ENCODE peak calls at places on chromosomes 12 and 14, in eight cellular contexts. E is activated T-helper 1 cell treated with anti-CD3 and anti-CD28 coated beads, Interleukin-12 subunit alpha, Interleukin-12 subunit beta, Interleukin-2, Interleukin-4 antibody, amounts not matched to agents 30 ng/mL and 10 ng/mL and 1 ng/mL, durations not matched to agents 14 hours and 24 hours and 36 hours; C is Calu3; W is endothelial cell; F is AG04450; U is lung microvascular endothelial cell; X is activated CD4-positive, CD25-positive, alpha-beta regulatory T cell treated with anti-CD3 and anti-CD28 coated beads, Interleukin-2, amount 50 U/mL, for 16 hours; V is HFF-Myc. N is an unnamed sample.

GRCh38 chr12:11953523-11953922 is 117.2 kb upstream of the BCL2L14 start:
- DNase-seq in U (no peak), W (no peak), E (no peak), C (no peak), X (no peak), F (no peak), V (no peak), N (no peak)

GRCh38 chr12:77521458-77522115 is 309.1 kb upstream of the NAV3 start:
- DNase-seq in U (no peak), W (no peak), E (no peak), V (peak; percentile 14), X (no peak), F (no peak), C (no peak), N (no peak)

GRCh38 chr14:54177009-54177408 is 219.8 kb upstream of the CDKN3 start:
- DNase-seq in E (no peak), C (no peak), W (no peak), X (no peak), U (peak; percentile 91), F (no peak), V (no peak), N (no peak)

GRCh38 chr12:71195338-71195896 is 37.6 kb upstream of the TSPAN8 start:
- DNase-seq in U (no peak), X (no peak), F (no peak), C (peak; percentile 26), V (no peak), W (no peak), E (no peak), N (no peak)

GRCh38 chr14:48325486-48325885 is 650.1 kb upstream of the MDGA2 start:
- DNase-seq in E (no peak), V (no peak), X (no peak), F (no peak), C (no peak), W (no peak), U (no peak), N (no peak)

GRCh38 chr14:93114068-93114710 is 1.5 kb downstream of the ITPK1 start:
- DNase-seq in E (no peak), X (no peak), W (no peak), F (no peak), C (no peak), V (no peak), U (peak; percentile 23), N (no peak)

GRCh38 chr14:73850940-73851339 is 691 bp upstream of the PTGR2 start:
- DNase-seq in U (no peak), W (no peak), E (no peak), X (no peak), V (no peak), F (no peak), C (peak; percentile 10), N (no peak)

GRCh38 chr12:19181666-19182426 is 52.3 kb downstream of the PLEKHA5 start:
- DNase-seq in W (no peak), C (no peak), E (no peak), X (no peak), V (no peak), U (peak; percentile 16), F (no peak), N (no peak)

GRCh38 chr14:21054123-21054767 is 3.4 kb upstream of the RNASE8 start:
- DNase-seq in X (no peak), C (peak; percentile 59), U (no peak), F (no peak), W (no peak), V (no peak), E (no peak), N (no peak)

GRCh38 chr12:48037267-48037915 is 33.1 kb upstream of the COL2A1 start:
- DNase-seq in C (no peak), E (no peak), U (no peak), F (peak; percentile 18), W (peak; percentile 67), V (peak; percentile 12), X (no peak), N (no peak)

GRCh38 chr12:9662488-9662887 is 7.0 kb upstream of the CLEC2D start:
- DNase-seq in X (no peak), E (no peak), C (no peak), U (no peak), F (no peak), W (no peak), V (no peak), N (no peak)

GRCh38 chr12:120388711-120389431 is 19.9 kb upstream of the MSI1 start:
- DNase-seq in F (no peak), X (no peak), C (no peak), W (no peak), V (no peak), E (no peak), U (no peak), N (no peak)

GRCh38 chr12:75945581-75945980 is 86.0 kb downstream of the PHLDA1 start:
- DNase-seq in E (no peak), W (no peak), V (no peak), F (no peak), X (no peak), C (no peak), U (no peak), N (no peak)

GRCh38 chr12:68833508-68833907 is 25.5 kb downstream of the MDM2 start:
- DNase-seq in E (no peak), W (no peak), C (no peak), F (no peak), U (no peak), V (no peak), X (no peak), N (no peak)

GRCh38 chr14:104955396-104955770 is 22.8 kb downstream of the AHNAK2 start:
- DNase-seq in U (no peak), W (no peak), C (no peak), V (no peak), E (no peak), F (no peak), X (no peak), N (no peak)

GRCh38 chr12:95173392-95174251 is 43.6 kb downstream of the FGD6 start:
- DNase-seq in F (peak; percentile 81), C (peak; percentile 81), U (peak; percentile 28), W (no peak), E (no peak), V (peak; percentile 55), X (no peak), N (no peak)

GRCh38 chr14:75247286-75247922 is 31.2 kb upstream of the FOS start:
- DNase-seq in U (peak; percentile 43), X (peak; percentile 36), W (no peak), E (peak; percentile 68), C (no peak), V (no peak), F (no peak), N (peak; percentile 61)

N was measured in GM12864.